ENCODE peak calls at places on chromosome 7, in nine cellular contexts. B is Panc1, K is HepG2, J is SK-N-SH, F is A549, X is GM23338, E is K562, Z is HCT116, H is GM12878. Q is an unnamed sample.

GRCh38 chr7:54906963-54907362 is 111.9 kb upstream of the EGFR start:
- DNase-seq in B (no peak), K (no peak), J (no peak), F (no peak), X (no peak), E (no peak), Z (no peak), H (no peak), Q (no peak)

GRCh38 chr7:506921-507622 is 12.6 kb downstream of the PDGFA start:
- DNase-seq in B (no peak), K (no peak), J (no peak), F (no peak), X (no peak), E (no peak), Z (no peak), H (no peak), Q (no peak)

GRCh38 chr7:39336457-39336856 is 229.7 kb upstream of the YAE1 start:
- DNase-seq in B (no peak), K (no peak), J (no peak), F (no peak), X (no peak), E (no peak), Z (no peak), H (no peak), Q (no peak)

GRCh38 chr7:24435002-24435401 is 138.2 kb upstream of the PALS2 start:
- DNase-seq in B (no peak), K (no peak), J (no peak), F (no peak), X (peak), E (no peak), Z (no peak), H (no peak), Q (no peak)

GRCh38 chr7:115024276-115024675 is 102.4 kb downstream of the MDFIC start:
- DNase-seq in B (no peak), K (no peak), J (no peak), F (no peak), X (no peak), E (no peak), Z (no peak), H (no peak), Q (no peak)

GRCh38 chr7:66505531-66506451 is 122.9 kb upstream of the KCTD7 start:
- DNase-seq in B (no peak), K (no peak), J (no peak), F (no peak), X (no peak), E (no peak), Z (no peak), H (no peak), Q (no peak)

GRCh38 chr7:152608208-152608607 is 67.7 kb downstream of the XRCC2 start:
- DNase-seq in B (no peak), K (no peak), J (no peak), F (no peak), X (no peak), E (no peak), Z (no peak), H (no peak), Q (no peak)

GRCh38 chr7:39458346-39458745 is 107.9 kb upstream of the YAE1 start:
- DNase-seq in B (no peak), K (no peak), J (peak), F (no peak), X (no peak), E (peak), Z (no peak), H (no peak), Q (no peak)

GRCh38 chr7:24902276-24902675 is 77.7 kb downstream of the OSBPL3 start:
- DNase-seq in B (no peak), K (no peak), J (no peak), F (no peak), X (no peak), E (no peak), Z (no peak), H (no peak), Q (no peak)

GRCh38 chr7:159105845-159106614 is 38.6 kb downstream of the VIPR2 start:
- DNase-seq in B (no peak), K (no peak), J (no peak), F (no peak), X (peak), E (no peak), Z (no peak), H (no peak), Q (no peak)

GRCh38 chr7:48638041-48638440 is 286.3 kb upstream of the CDC14C start:
- DNase-seq in B (no peak), K (no peak), J (no peak), F (no peak), X (no peak), E (no peak), Z (no peak), H (no peak), Q (no peak)

GRCh38 chr7:17807242-17807641 is 133.1 kb downstream of the SNX13 start:
- DNase-seq in B (no peak), K (no peak), J (no peak), F (no peak), X (peak), E (peak), Z (no peak), H (no peak), Q (no peak)

GRCh38 chr7:92155108-92155755 is 21.0 kb upstream of the CYP51A1 start:
- DNase-seq in B (no peak), K (no peak), J (no peak), F (no peak), X (no peak), E (no peak), Z (no peak), H (no peak), Q (no peak)

GRCh38 chr7:22008011-22008410 is 62.3 kb upstream of the CDCA7L start:
- DNase-seq in B (no peak), K (no peak), J (no peak), F (no peak), X (no peak), E (no peak), Z (no peak), H (no peak), Q (no peak)

GRCh38 chr7:146960747-146961416 is 844.3 kb downstream of the CNTNAP2 start:
- DNase-seq in B (no peak), K (no peak), J (peak), F (no peak), X (peak), E (no peak), Z (no peak), H (no peak), Q (no peak)

GRCh38 chr7:50467817-50468610 is 17.9 kb upstream of the FIGNL1 start:
- DNase-seq in B (peak), K (peak), J (peak), F (peak), X (peak), E (peak), Z (peak), H (no peak), Q (peak)

GRCh38 chr7:36415104-36415503 is 25.4 kb downstream of the ANLN start:
- DNase-seq in B (no peak), K (no peak), J (no peak), F (no peak), X (no peak), E (peak), Z (no peak), H (no peak), Q (no peak)

GRCh38 chr7:157402388-157402703 is 65.5 kb downstream of the DNAJB6 start:
- DNase-seq in B (no peak), K (no peak), J (peak), F (no peak), X (no peak), E (peak), Z (no peak), H (no peak), Q (no peak)

GRCh38 chr7:129550673-129551360 is 48.5 kb downstream of the SMKR1 start:
- DNase-seq in B (no peak), K (no peak), J (peak), F (no peak), X (no peak), E (no peak), Z (no peak), H (no peak), Q (no peak)

GRCh38 chr7:122520961-122521555 is 177.9 kb downstream of the RNF133 start:
- DNase-seq in B (no peak), K (no peak), J (no peak), F (no peak), X (peak), E (no peak), Z (no peak), H (no peak), Q (no peak)

GRCh38 chr7:105389090-105389650 is 449 bp upstream of the SRPK2 start:
- DNase-seq in B (no peak), K (peak), J (no peak), F (peak), X (peak), E (peak), Z (peak), H (no peak), Q (peak)

GRCh38 chr7:2974093-2974819 is 69.4 kb downstream of the CARD11 start:
- DNase-seq in B (no peak), K (no peak), J (no peak), F (no peak), X (no peak), E (no peak), Z (no peak), H (no peak), Q (no peak)

GRCh38 chr7:90708841-90709317 is 112.8 kb downstream of the CDK14 start:
- DNase-seq in B (peak), K (peak), J (no peak), F (no peak), X (peak), E (peak), Z (peak), H (peak), Q (peak)

GRCh38 chr7:40437498-40437897 is 302.7 kb downstream of the SUGCT start:
- DNase-seq in B (peak), K (peak), J (no peak), F (no peak), X (no peak), E (no peak), Z (peak), H (no peak), Q (no peak)

GRCh38 chr7:636396-636795 is 90.1 kb upstream of the DNAAF5 start:
- DNase-seq in B (peak), K (peak), J (no peak), F (peak), X (no peak), E (peak), Z (peak), H (no peak), Q (no peak)

GRCh38 chr7:2398506-2398905 is 4.9 kb upstream of the CHST12 start:
- DNase-seq in B (no peak), K (no peak), J (no peak), F (no peak), X (no peak), E (no peak), Z (no peak), H (no peak), Q (no peak)

GRCh38 chr7:44761207-44762161 is 12.8 kb downstream of the ZMIZ2 start:
- DNase-seq in B (no peak), K (no peak), J (peak), F (no peak), X (peak), E (peak), Z (peak), H (no peak), Q (no peak)

GRCh38 chr7:155340721-155341120 is 43.0 kb downstream of the INSIG1 start:
- DNase-seq in B (no peak), K (no peak), J (no peak), F (no peak), X (no peak), E (no peak), Z (no peak), H (no peak), Q (no peak)

GRCh38 chr7:71015260-71015900 is 116.6 kb upstream of the GALNT17 start:
- DNase-seq in B (no peak), K (no peak), J (no peak), F (no peak), X (no peak), E (no peak), Z (no peak), H (no peak), Q (no peak)

GRCh38 chr7:99737726-99738125 is 2.7 kb upstream of the CYP3A7 start:
- DNase-seq in B (no peak), K (no peak), J (no peak), F (no peak), X (no peak), E (no peak), Z (no peak), H (no peak), Q (no peak)

GRCh38 chr7:154212861-154213260 is 160.7 kb downstream of the DPP6 start:
- DNase-seq in B (no peak), K (no peak), J (no peak), F (no peak), X (no peak), E (no peak), Z (no peak), H (no peak), Q (no peak)

GRCh38 chr7:50782376-50783208 is at the start of gene GRB10:
- DNase-seq in B (no peak), K (no peak), J (peak), F (no peak), X (peak), E (no peak), Z (no peak), H (no peak), Q (no peak)

GRCh38 chr7:123571684-123572083 is 14.1 kb upstream of the NDUFA5 start:
- DNase-seq in B (no peak), K (no peak), J (no peak), F (no peak), X (no peak), E (no peak), Z (no peak), H (no peak), Q (no peak)
- TF ChIP-seq REST in B (no peak), K (no peak), J (no peak), F (no peak), X (no peak), E (no peak), Z (no peak), H (no peak), Q (no peak)

GRCh38 chr7:4249241-4249640 is 432.9 kb upstream of the FOXK1 start:
- DNase-seq in B (no peak), K (no peak), J (no peak), F (no peak), X (no peak), E (no peak), Z (no peak), H (no peak), Q (no peak)
- TF ChIP-seq REST in B (no peak), K (no peak), J (no peak), F (no peak), X (no peak), E (no peak), Z (no peak), H (no peak), Q (no peak)

GRCh38 chr7:94939393-94939792 is 32.0 kb downstream of the PPP1R9A start:
- DNase-seq in B (no peak), K (no peak), J (no peak), F (no peak), X (no peak), E (no peak), Z (no peak), H (no peak), Q (no peak)

GRCh38 chr7:94928168-94928707 is 20.8 kb downstream of the PPP1R9A start:
- DNase-seq in B (no peak), K (no peak), J (no peak), F (no peak), X (no peak), E (no peak), Z (no peak), H (no peak), Q (no peak)

GRCh38 chr7:94933256-94933990 is 26.0 kb downstream of the PPP1R9A start:
- DNase-seq in B (no peak), K (no peak), J (no peak), F (no peak), X (no peak), E (no peak), Z (no peak), H (no peak), Q (no peak)
- TF ChIP-seq REST in B (no peak), K (no peak), J (no peak), F (no peak), X (no peak), E (no peak), Z (no peak), H (no peak), Q (no peak)

GRCh38 chr7:139913006-139913405 is 83.9 kb downstream of the TBXAS1 start:
- DNase-seq in B (no peak), K (no peak), J (no peak), F (no peak), X (no peak), E (no peak), Z (no peak), H (no peak), Q (no peak)
- TF ChIP-seq REST in B (no peak), K (no peak), J (no peak), F (no peak), X (no peak), E (no peak), Z (no peak), H (no peak), Q (no peak)